ENCODE peak calls at places on chromosomes 13 and 19, in eight cellular contexts. B is stimulated activated naive B cell treated with anti-CD40 and anti-IgM and Interleukin-4, amounts not matched to agents 10 μg/mL and 1 μg/mL and 100 μg/mL, for 72 hours; O is kidney glomerular epithelial cell; C is heart left ventricle; E is progenitor cell of endocrine pancreas; Z is HT1080; H is HuH-7; D is SW 1271. G is an unnamed sample.

GRCh38 chr13:96958286-96958891 is 35.9 kb downstream of the OXGR1 start:
- DNase-seq in B (no peak), O (peak), C (no peak), E (no peak), Z (peak), H (peak), D (peak), G (no peak)

GRCh38 chr19:13089139-13089856 is 13.4 kb downstream of the LYL1 start:
- DNase-seq in B (no peak), O (no peak), C (no peak), E (no peak), Z (no peak), H (peak), D (no peak), G (no peak)

GRCh38 chr19:16470911-16471811 is 609 bp downstream of the EPS15L1 start:
- DNase-seq in B (no peak), O (no peak), C (no peak), E (no peak), Z (peak), H (no peak), D (no peak), G (no peak)

GRCh38 chr13:98173431-98173921 is 3.6 kb downstream of the RNF113B start:
- DNase-seq in B (no peak), O (peak), C (peak), E (no peak), Z (peak), H (peak), D (no peak), G (peak)

GRCh38 chr13:113783482-113783881 is 24.5 kb downstream of the TMEM255B start:
- DNase-seq in B (no peak), O (no peak), C (no peak), E (no peak), Z (no peak), H (no peak), D (no peak), G (no peak)

GRCh38 chr19:2171349-2172145 is 7.8 kb downstream of the DOT1L start:
- DNase-seq in B (peak), O (no peak), C (peak), E (no peak), Z (no peak), H (peak), D (no peak), G (no peak)

GRCh38 chr19:30096596-30097370 is 154.7 kb downstream of the URI1 start:
- DNase-seq in B (no peak), O (no peak), C (no peak), E (no peak), Z (no peak), H (no peak), D (no peak), G (no peak)

GRCh38 chr13:95509521-95510315 is 42.8 kb upstream of the CLDN10 start:
- DNase-seq in B (no peak), O (peak), C (no peak), E (no peak), Z (peak), H (no peak), D (no peak), G (no peak)